ENCODE peak calls at places on chromosomes 3 and 15, in five cellular contexts. V, E, X, R and A are unnamed samples.
A peak's percentile ranks its signal among the peaks of the same experiment; 100 is the strongest.

GRCh38 chr3:128781164-128781563 is 55.2 kb downstream of the RAB7A start:
- DNase-seq in V (no peak), E (no peak), X (no peak), R (no peak), A (no peak)

GRCh38 chr3:8328971-8329370 is 172.7 kb upstream of the LMCD1 start:
- DNase-seq in V (no peak), E (no peak), X (no peak), R (no peak), A (no peak)

GRCh38 chr3:128858167-128858566 is 21.3 kb upstream of the ACAD9 start:
- DNase-seq in V (no peak), E (no peak), X (no peak), R (no peak), A (no peak)

GRCh38 chr3:26233374-26233773 is 389.2 kb upstream of the LRRC3B start:
- DNase-seq in V (no peak), E (no peak), X (no peak), R (no peak), A (no peak)

GRCh38 chr3:58429657-58430056 is 4.0 kb downstream of the PDHB start:
- DNase-seq in V (peak; percentile 54), E (no peak), X (peak; percentile 12), R (no peak), A (no peak)

GRCh38 chr15:68638953-68639500 is 60.2 kb downstream of the CORO2B start:
- DNase-seq in V (peak; percentile 79), E (no peak), X (no peak), R (no peak), A (no peak)

GRCh38 chr3:75042941-75043340 is 428.5 kb upstream of the CNTN3 start:
- DNase-seq in V (no peak), E (no peak), X (no peak), R (no peak), A (peak; percentile 62)

GRCh38 chr15:67836477-67836876 is 3.4 kb downstream of the RNU6-1 start:
- DNase-seq in V (peak; percentile 65), E (no peak), X (peak; percentile 46), R (peak; percentile 74), A (peak; percentile 85)

GRCh38 chr3:196142674-196142988 is 60.7 kb upstream of the TFRC start:
- DNase-seq in V (no peak), E (no peak), X (no peak), R (no peak), A (no peak)

GRCh38 chr15:33021806-33022389 is 172.6 kb downstream of the FMN1 start:
- DNase-seq in V (peak; percentile 79), E (peak; percentile 47), X (peak; percentile 61), R (peak; percentile 73), A (peak; percentile 78)

GRCh38 chr15:79872358-79873017 is 24.3 kb downstream of the MTHFS start:
- DNase-seq in V (peak; percentile 27), E (no peak), X (no peak), R (no peak), A (peak; percentile 28)

GRCh38 chr15:61318276-61318675 is 89.2 kb upstream of the RORA start:
- DNase-seq in V (no peak), E (no peak), X (no peak), R (no peak), A (no peak)

GRCh38 chr3:152026033-152026556 is 152.7 kb downstream of the SUCNR1 start:
- DNase-seq in V (peak; percentile 86), E (peak; percentile 62), X (no peak), R (peak; percentile 21), A (no peak)

GRCh38 chr3:18411541-18411940 is 13.6 kb downstream of the SATB1 start:
- DNase-seq in V (no peak), E (no peak), X (no peak), R (no peak), A (no peak)
- TF ChIP-seq EZH2phosphoT487 in V (no peak), E (no peak), X (no peak), R (no peak), A (no peak)

DNA sequence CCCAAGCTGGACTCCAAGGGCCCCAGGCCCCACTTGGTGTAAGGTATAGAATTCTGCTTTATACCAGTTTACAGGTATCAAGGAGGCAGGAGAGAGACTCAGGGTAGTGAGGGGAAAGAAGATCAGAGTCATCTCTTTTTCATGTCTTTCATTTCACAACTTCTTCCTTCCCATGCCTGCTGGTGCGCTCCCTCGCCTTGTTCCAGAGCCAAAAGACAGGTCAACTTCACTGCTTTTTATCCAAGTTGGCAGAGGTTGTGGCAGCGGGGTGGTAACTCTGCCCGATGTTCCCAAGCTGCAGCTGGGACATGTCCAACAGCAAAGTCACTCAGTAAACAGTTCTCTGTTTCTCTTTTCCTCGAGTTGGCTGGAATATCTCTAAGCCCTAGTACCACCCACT is 86.3 kb upstream of the TCF12 start:
- DNase-seq in V (peak; percentile 64), E (no peak), X (no peak), R (peak; percentile 10), A (no peak)
- TF ChIP-seq EZH2phosphoT487 in V (no peak), E (no peak), X (no peak), R (no peak), A (no peak)

GRCh38 chr3:14915636-14916222 is 31.7 kb upstream of the NR2C2 start:
- DNase-seq in V (peak; percentile 11), E (no peak), X (no peak), R (no peak), A (no peak)

GRCh38 chr3:14914777-14915113 is 32.6 kb upstream of the NR2C2 start:
- DNase-seq in V (no peak), E (no peak), X (no peak), R (no peak), A (no peak)

GRCh38 chr3:14911651-14912050 is 35.7 kb upstream of the NR2C2 start:
- DNase-seq in V (no peak), E (no peak), X (no peak), R (no peak), A (no peak)

GRCh38 chr3:14913926-14914776 is 33.2 kb upstream of the NR2C2 start:
- DNase-seq in V (no peak), E (no peak), X (no peak), R (no peak), A (peak; percentile 67)

DNA sequence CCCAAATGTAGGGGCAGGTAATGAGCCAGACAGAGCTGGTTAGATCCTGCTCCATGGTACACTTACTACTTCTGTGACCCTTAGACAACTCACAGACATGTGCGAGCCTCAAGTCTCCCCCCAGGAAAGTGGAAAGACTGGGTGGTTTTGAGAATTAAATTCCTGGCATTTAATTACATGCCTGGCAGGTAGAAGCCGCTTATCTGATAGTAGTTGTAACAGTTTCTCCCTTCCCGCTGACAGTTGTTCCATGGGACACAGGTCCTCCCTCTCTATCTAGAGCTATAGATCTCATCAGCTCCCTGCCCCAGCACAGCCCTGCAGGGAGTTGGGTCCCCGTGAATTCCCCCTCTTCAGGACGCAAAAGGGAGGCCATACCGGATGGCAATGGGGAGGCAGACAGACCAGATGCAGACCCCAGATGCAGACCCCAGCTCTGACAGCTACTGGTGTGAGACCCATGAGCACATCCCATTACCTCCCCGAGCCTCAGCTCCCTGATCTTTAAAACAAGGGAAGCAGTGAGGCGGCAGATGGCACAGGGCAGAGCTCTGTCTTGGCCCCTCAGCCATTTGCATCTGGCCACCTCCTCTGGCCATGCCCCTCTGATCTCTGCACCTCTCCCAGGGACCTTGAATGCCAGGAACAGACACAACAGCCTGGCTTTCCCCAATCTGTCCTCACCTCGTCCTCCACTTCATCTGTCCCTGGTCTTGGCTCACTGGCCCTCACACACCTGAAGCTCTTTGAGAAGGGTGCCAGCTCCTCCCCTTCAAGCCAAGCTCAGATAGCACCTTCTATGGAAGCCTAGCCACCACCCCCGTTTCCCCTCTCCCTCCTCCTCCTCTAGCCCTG is 34.1 kb upstream of the NR2C2 start:
- DNase-seq in V (no peak), E (no peak), X (no peak), R (no peak), A (no peak)
- TF ChIP-seq EZH2phosphoT487 in V (no peak), E (no peak), X (no peak), R (no peak), A (no peak)

DNA sequence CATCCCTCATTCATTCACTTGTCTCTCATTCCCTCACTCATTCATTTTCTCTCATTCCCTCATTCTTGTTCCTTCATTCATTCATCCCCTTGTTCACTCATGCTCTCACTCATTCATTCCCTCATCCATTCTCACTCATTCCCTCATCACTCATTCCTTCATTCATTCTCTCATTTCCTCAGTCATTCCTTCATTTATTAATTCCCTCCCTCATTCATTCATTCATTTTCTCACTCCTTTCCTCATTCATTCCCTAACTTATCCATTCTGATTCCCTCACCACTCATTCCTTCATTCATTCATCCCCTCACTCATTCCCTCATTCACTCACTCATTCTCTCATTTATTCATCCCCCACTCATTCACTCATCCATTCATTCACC is 13.8 kb downstream of the ABTB1 start:
- DNase-seq in V (no peak), E (no peak), X (no peak), R (no peak), A (no peak)
- TF ChIP-seq EZH2phosphoT487 in V (no peak), E (no peak), X (no peak), R (no peak), A (no peak)

DNA sequence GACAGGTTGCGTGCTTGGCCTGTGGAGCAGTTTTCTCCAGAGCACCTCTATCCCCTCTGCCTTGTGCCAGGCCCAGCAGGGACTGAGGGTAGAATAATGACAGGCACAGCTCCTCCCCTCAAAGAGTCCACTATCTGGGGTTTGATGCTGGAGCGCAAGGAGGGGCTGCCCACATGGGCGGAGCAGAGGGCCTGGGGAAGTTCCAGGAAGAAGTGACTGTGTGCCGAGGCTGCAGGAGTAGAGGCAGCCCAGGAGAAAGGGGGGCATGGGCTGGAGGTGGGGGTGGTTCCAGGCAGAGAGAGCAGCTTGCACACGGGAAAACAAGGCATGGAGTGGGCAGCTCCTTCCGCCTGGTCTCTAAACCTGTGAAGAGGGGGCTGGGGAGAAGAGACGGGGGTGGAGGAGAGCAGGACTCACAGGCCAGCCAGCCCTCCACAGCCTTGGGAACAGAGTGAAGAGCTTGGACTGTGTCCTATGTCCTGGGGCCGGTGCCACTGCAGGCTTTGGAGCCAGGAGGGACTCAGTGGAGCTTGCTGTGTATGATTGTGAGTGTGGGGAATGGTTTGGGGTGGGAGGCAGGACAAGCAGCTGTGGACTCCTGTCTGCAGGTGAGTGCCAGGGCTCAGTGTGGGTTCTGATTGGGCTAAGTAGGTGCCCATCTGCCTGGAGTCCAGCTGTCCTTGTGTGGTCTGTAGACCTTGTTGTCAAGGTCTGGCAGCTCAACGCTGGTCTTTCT is 48.1 kb downstream of the APBA2 start:
- DNase-seq in V (no peak), E (no peak), X (no peak), R (no peak), A (no peak)
- TF ChIP-seq EZH2phosphoT487 in V (no peak), E (no peak), X (no peak), R (no peak), A (no peak)